ENCODE peak calls at places on chromosomes 13 and 19, in nine cellular contexts. W is cardiac muscle cell; O is NCI-H2081; D is right cardiac atrium; Z is activated naive CD8-positive, alpha-beta T cell treated with anti-CD3 and anti-CD28 coated beads, Interleukin-2, amount 50 U/mL, for 24 hours; U is activated CD4-positive, CD25-positive, alpha-beta regulatory T cell; P is caudate nucleus; Y is MV-4-11; T is stimulated activated naive CD8-positive, alpha-beta T cell treated with anti-CD3 and anti-CD28 coated beads, Interleukin-15, amount 100 ng/mL, for 72 hours. A is an unnamed sample.

GRCh38 chr13:30752991-30753616 is 17.8 kb downstream of the ALOX5AP start:
- DNase-seq in W (no peak), P (no peak), O (no peak), Z (no peak), T (no peak), D (no peak), Y (no peak), U (no peak), A (no peak)

GRCh38 chr19:53158119-53158656 is 665 bp downstream of the ZNF347 start:
- DNase-seq in P (peak), T (peak), Z (peak), O (peak), D (peak), U (no peak), W (peak), Y (no peak), A (peak)

GRCh38 chr13:101520672-101521071 is 68.2 kb downstream of the ITGBL1 start:
- DNase-seq in O (no peak), P (no peak), T (peak), D (no peak), U (no peak), W (peak), Y (peak), Z (no peak), A (no peak)

GRCh38 chr19:31548941-31549340 is 199.7 kb upstream of the TSHZ3 start:
- DNase-seq in T (no peak), Z (no peak), Y (no peak), P (no peak), D (peak), O (no peak), U (no peak), W (peak), A (no peak)

GRCh38 chr13:67990868-67991267 is 760.7 kb upstream of the PCDH9 start:
- DNase-seq in D (no peak), T (no peak), Z (no peak), U (no peak), P (no peak), O (no peak), Y (no peak), W (no peak), A (no peak)

GRCh38 chr13:33642374-33643065 is 175.4 kb upstream of the RFC3 start:
- DNase-seq in Y (peak), T (no peak), W (peak), U (no peak), O (no peak), P (no peak), Z (no peak), D (peak), A (peak)

GRCh38 chr13:93201992-93202558 is 24.5 kb upstream of the GPC6 start:
- DNase-seq in P (no peak), D (no peak), W (no peak), U (no peak), Z (no peak), T (no peak), O (no peak), Y (no peak), A (no peak)

GRCh38 chr13:44413095-44413494 is 39.5 kb downstream of the SERP2 start:
- DNase-seq in D (no peak), W (peak), Z (no peak), O (no peak), T (no peak), P (no peak), Y (no peak), U (no peak), A (no peak)

GRCh38 chr19:35716735-35716984 is 1.1 kb upstream of the KMT2B start:
- DNase-seq in T (peak), Z (no peak), U (no peak), P (peak), W (no peak), Y (no peak), O (no peak), D (no peak), A (peak)

GRCh38 chr13:110216403-110217041 is 90.4 kb downstream of the COL4A1 start:
- DNase-seq in U (no peak), Z (no peak), W (peak), T (no peak), P (no peak), Y (no peak), D (peak), O (no peak), A (no peak)

GRCh38 chr13:22483276-22483675 is 697.5 kb upstream of the SGCG start:
- DNase-seq in Z (no peak), O (no peak), W (no peak), Y (no peak), D (no peak), U (no peak), T (no peak), P (no peak), A (no peak)

GRCh38 chr13:50410921-50411712 is 395.9 kb downstream of the KCNRG start:
- DNase-seq in Z (peak), U (no peak), T (no peak), O (no peak), Y (peak), W (peak), D (peak), P (no peak), A (no peak)

GRCh38 chr13:98979012-98979411 is 1.1 kb upstream of the DOCK9 start:
- DNase-seq in T (no peak), P (no peak), Z (no peak), Y (no peak), D (no peak), O (no peak), W (no peak), U (no peak), A (no peak)

GRCh38 chr19:18519962-18520847 is 1.7 kb downstream of the ELL start:
- DNase-seq in O (peak), P (peak), Y (peak), W (peak), D (peak), T (peak), U (peak), Z (peak), A (no peak)

GRCh38 chr19:53865918-53866696 is 1.6 kb upstream of the MYADM start:
- DNase-seq in Z (peak), T (peak), D (peak), O (no peak), Y (peak), P (peak), U (peak), W (peak), A (peak)

GRCh38 chr19:29618871-29619270 is 12.8 kb downstream of the POP4 start:
- DNase-seq in Y (no peak), U (no peak), P (no peak), D (no peak), Z (no peak), T (no peak), W (no peak), O (no peak), A (no peak)

GRCh38 chr13:41523396-41523795 is 66.0 kb downstream of the RGCC start:
- DNase-seq in P (no peak), W (no peak), Z (no peak), T (no peak), U (no peak), O (no peak), Y (no peak), D (no peak), A (no peak)

A was measured in pancreas.